ENCODE peak calls at places on chromosomes 13 and 19, in ten cellular contexts. Z is CD8-positive, alpha-beta T cell; E is GM18507; R is progenitor cell of endocrine pancreas; M is T follicular helper cell; J is neuronal stem cell; L is mammary epithelial cell; V is activated CD8-positive, alpha-beta memory T cell treated with anti-CD3 and anti-CD28 coated beads for 1 hour; S is hepatocyte; I is mucosa of gallbladder. X is an unnamed sample.

GRCh38 chr13:33349314-33349995 is 63.9 kb upstream of the STARD13 start:
- DNase-seq in J (peak), S (no peak), I (peak), V (no peak), E (no peak), L (no peak), Z (no peak), R (no peak), M (no peak), X (no peak)

GRCh38 chr13:29593605-29594297 is 1.7 kb downstream of the SLC7A1 start:
- DNase-seq in E (no peak), I (no peak), Z (no peak), L (no peak), R (no peak), M (no peak), V (no peak), S (no peak), J (no peak), X (no peak)

GRCh38 chr13:36094478-36094877 is 36.7 kb downstream of the DCLK1 start:
- DNase-seq in M (no peak), R (no peak), J (no peak), E (no peak), V (no peak), L (no peak), Z (no peak), S (no peak), I (no peak), X (no peak)

GRCh38 chr13:110354209-110354627 is 47.1 kb downstream of the COL4A2 start:
- DNase-seq in S (no peak), E (no peak), V (no peak), J (no peak), L (no peak), I (no peak), M (no peak), R (no peak), Z (no peak), X (no peak)

GRCh38 chr19:17652627-17653026 is 35.5 kb downstream of the UNC13A start:
- DNase-seq in R (no peak), V (no peak), Z (no peak), I (no peak), E (no peak), L (no peak), J (no peak), S (no peak), M (no peak), X (no peak)

GRCh38 chr19:35247526-35248309 is 1.1 kb upstream of the LSR start:
- DNase-seq in I (peak), E (no peak), L (peak), V (no peak), M (no peak), Z (peak), J (peak), S (peak), R (peak), X (peak)

GRCh38 chr13:33126909-33127607 is 110.8 kb downstream of the KL start:
- DNase-seq in E (no peak), V (no peak), M (no peak), L (no peak), I (no peak), S (no peak), J (no peak), Z (no peak), R (no peak), X (no peak)

GRCh38 chr13:72651196-72651595 is 76.2 kb downstream of the MZT1 start:
- DNase-seq in M (no peak), Z (no peak), R (no peak), E (no peak), I (no peak), J (peak), V (no peak), S (peak), L (no peak), X (no peak)

GRCh38 chr13:44078806-44079378 is 199.2 kb downstream of the LACC1 start:
- DNase-seq in Z (no peak), I (no peak), V (no peak), J (no peak), M (no peak), L (no peak), R (no peak), E (no peak), S (no peak), X (no peak)

GRCh38 chr19:44891016-44891882 is at the start of gene TOMM40:
- DNase-seq in E (no peak), R (peak), V (no peak), Z (peak), S (peak), M (peak), I (no peak), L (no peak), J (no peak), X (peak)

GRCh38 chr19:294819-295686 is 3.9 kb upstream of the PLPP2 start:
- DNase-seq in I (no peak), J (no peak), Z (peak), V (no peak), M (no peak), R (peak), L (no peak), S (peak), E (no peak), X (peak)

GRCh38 chr19:12494260-12494860 is 9.7 kb upstream of the ZNF709 start:
- DNase-seq in J (no peak), I (no peak), E (no peak), Z (no peak), M (no peak), L (no peak), V (no peak), S (no peak), R (no peak), X (no peak)

GRCh38 chr19:45045671-45046353 is 7.0 kb downstream of the CLASRP start:
- DNase-seq in I (peak), J (no peak), Z (no peak), R (no peak), S (peak), L (no peak), M (no peak), V (no peak), E (no peak), X (no peak)

GRCh38 chr13:101514695-101515275 is 62.3 kb downstream of the ITGBL1 start:
- DNase-seq in Z (peak), I (peak), S (peak), L (peak), M (no peak), E (no peak), J (peak), R (no peak), V (no peak), X (no peak)

GRCh38 chr19:55536951-55537740 is at the start of gene SBK2:
- DNase-seq in R (peak), E (no peak), Z (no peak), S (no peak), M (no peak), I (no peak), L (no peak), J (peak), V (no peak), X (no peak)

GRCh38 chr13:51453959-51454703 is 1.3 kb upstream of the INTS6 start:
- DNase-seq in V (no peak), Z (peak), L (peak), E (no peak), I (no peak), J (peak), R (no peak), S (peak), M (no peak), X (no peak)

GRCh38 chr13:35857769-35858168 is 273.4 kb downstream of the DCLK1 start:
- DNase-seq in L (no peak), V (no peak), I (no peak), E (no peak), M (no peak), S (no peak), R (no peak), J (peak), Z (no peak), X (no peak)

GRCh38 chr19:13689050-13689449 is 75.3 kb upstream of the MRI1 start:
- DNase-seq in Z (no peak), R (no peak), V (no peak), M (no peak), I (no peak), J (peak), E (peak), L (no peak), S (no peak), X (no peak)

GRCh38 chr13:113288880-113289279 is 8.2 kb upstream of the LAMP1 start:
- DNase-seq in J (no peak), L (peak), E (no peak), S (no peak), R (no peak), Z (no peak), I (no peak), M (no peak), V (no peak), X (no peak)

GRCh38 chr19:10514211-10515145 is 2.8 kb downstream of the S1PR5 start:
- DNase-seq in Z (peak), L (no peak), M (peak), E (no peak), J (no peak), S (peak), I (no peak), V (no peak), R (no peak), X (peak)

GRCh38 chr19:4811328-4812131 is 20.0 kb downstream of the TICAM1 start:
- DNase-seq in Z (peak), V (peak), M (peak), L (peak), J (peak), R (peak), S (peak), I (peak), E (peak), X (peak)

GRCh38 chr19:1401138-1401888 is at the start of gene GAMT:
- DNase-seq in R (peak), J (peak), Z (peak), M (peak), I (no peak), E (peak), V (no peak), L (no peak), S (peak), X (peak)

GRCh38 chr13:109737606-109738005 is 48.8 kb downstream of the IRS2 start:
- DNase-seq in S (no peak), J (no peak), R (no peak), L (peak), M (no peak), Z (no peak), V (no peak), I (no peak), E (no peak), X (no peak)

GRCh38 chr13:44974056-44974798 is 15.0 kb downstream of the NUFIP1 start:
- DNase-seq in S (no peak), J (no peak), R (no peak), M (no peak), I (peak), V (no peak), E (no peak), Z (no peak), L (peak), X (no peak)

GRCh38 chr13:57314897-57315520 is 148.0 kb downstream of the PRR20E start:
- DNase-seq in S (no peak), L (no peak), R (no peak), J (peak), E (no peak), M (no peak), Z (no peak), V (no peak), I (no peak), X (no peak)

GRCh38 chr19:827710-828321 is at the start of gene AZU1:
- DNase-seq in S (no peak), L (no peak), R (no peak), J (no peak), Z (no peak), I (no peak), M (no peak), V (no peak), E (no peak), X (no peak)

GRCh38 chr19:771332-771785 is 20.4 kb downstream of the MISP start:
- DNase-seq in M (no peak), L (peak), S (peak), J (no peak), R (no peak), Z (no peak), V (no peak), E (peak), I (no peak), X (no peak)

GRCh38 chr19:38216785-38217746 is 7.0 kb downstream of the DPF1 start:
- DNase-seq in I (no peak), V (no peak), L (no peak), S (no peak), Z (no peak), R (no peak), J (no peak), M (no peak), E (no peak), X (no peak)

GRCh38 chr13:50838031-50838430 is 5.5 kb downstream of the DLEU7 start:
- DNase-seq in Z (no peak), L (no peak), S (no peak), J (no peak), E (no peak), R (no peak), I (no peak), M (no peak), V (no peak), X (no peak)

GRCh38 chr13:45195421-45195820 is 5.4 kb downstream of the KCTD4 start:
- DNase-seq in S (no peak), I (no peak), R (no peak), J (no peak), E (no peak), L (no peak), V (no peak), Z (no peak), M (no peak), X (no peak)

GRCh38 chr19:30473334-30473867 is 101.2 kb downstream of the ZNF536 start:
- DNase-seq in J (no peak), V (no peak), M (no peak), S (no peak), E (no peak), I (no peak), R (no peak), Z (no peak), L (no peak), X (no peak)

GRCh38 chr19:19711306-19711933 is 21.5 kb downstream of the ZNF14 start:
- DNase-seq in E (no peak), Z (no peak), J (no peak), M (no peak), R (no peak), V (no peak), S (no peak), I (no peak), L (no peak), X (no peak)

GRCh38 chr13:24251525-24251924 is 57.9 kb upstream of the C1QTNF9 start:
- DNase-seq in S (no peak), J (no peak), M (peak), E (no peak), L (no peak), R (no peak), I (no peak), V (peak), Z (peak), X (peak)

GRCh38 chr13:113076681-113077401 is 28.8 kb upstream of the F7 start:
- DNase-seq in Z (no peak), R (no peak), L (no peak), I (no peak), E (no peak), S (no peak), M (no peak), J (no peak), V (no peak), X (no peak)

GRCh38 chr19:45342911-45343310 is 2.4 kb downstream of the KLC3 start:
- DNase-seq in I (no peak), R (no peak), S (no peak), V (no peak), Z (no peak), L (no peak), J (no peak), E (no peak), M (no peak), X (no peak)

GRCh38 chr13:78131811-78132210 is 213.2 kb upstream of the EDNRB start:
- DNase-seq in I (no peak), V (no peak), S (no peak), E (no peak), Z (no peak), L (no peak), J (no peak), M (no peak), R (no peak), X (no peak)

GRCh38 chr19:14056741-14057356 is 5.0 kb downstream of the PALM3 start:
- DNase-seq in E (no peak), L (no peak), S (no peak), Z (no peak), M (no peak), V (no peak), J (no peak), R (no peak), I (no peak), X (no peak)

GRCh38 chr13:25177636-25178035 is 5.5 kb upstream of the AMER2 start:
- DNase-seq in R (no peak), M (no peak), Z (no peak), L (no peak), S (no peak), I (no peak), V (no peak), E (no peak), J (no peak), X (no peak)